ENCODE peak calls at places on chromosome 1, in five cellular contexts. C, A, B, K and Q are unnamed samples.

GRCh38 chr1:31786366-31787060 is 22.4 kb upstream of the ADGRB2 start:
- DNase-seq in B (no peak), C (no peak), K (peak; percentile 61), A (no peak), Q (no peak)

GRCh38 chr1:73593379-73593778 is 604.6 kb downstream of the LRRIQ3 start:
- DNase-seq in K (no peak), C (no peak), B (no peak), A (no peak), Q (no peak)

GRCh38 chr1:66562561-66562960 is 28.6 kb downstream of the SGIP1 start:
- DNase-seq in A (no peak), K (no peak), C (no peak), B (no peak), Q (no peak)

GRCh38 chr1:230140221-230141001 is 73.4 kb downstream of the GALNT2 start:
- DNase-seq in K (no peak), B (no peak), C (no peak), A (peak; percentile 90), Q (no peak)

GRCh38 chr1:152189657-152190442 is 30.8 kb upstream of the RPTN start:
- DNase-seq in B (peak; percentile 67), C (peak; percentile 71), A (peak; percentile 38), K (peak; percentile 76), Q (peak; percentile 22)

GRCh38 chr1:32266926-32267645 is 16.0 kb downstream of the LCK start:
- DNase-seq in C (peak; percentile 29), A (peak; percentile 84), K (no peak), B (no peak), Q (no peak)

GRCh38 chr1:179831852-179832699 is 45.5 kb downstream of the TOR1AIP2 start:
- DNase-seq in K (no peak), C (peak; percentile 26), B (no peak), A (peak; percentile 23), Q (no peak)

GRCh38 chr1:33972676-33973395 is 109.0 kb downstream of the HMGB4 start:
- DNase-seq in A (peak; percentile 8), B (no peak), C (no peak), K (no peak), Q (no peak)

GRCh38 chr1:182101415-182102041 is 40.0 kb upstream of the ZNF648 start:
- DNase-seq in B (no peak), C (no peak), A (no peak), K (no peak), Q (no peak)

GRCh38 chr1:205774277-205775014 is 836 bp downstream of the RAB29 start:
- DNase-seq in C (peak; percentile 71), B (peak; percentile 45), A (no peak), K (no peak), Q (peak; percentile 38)

GRCh38 chr1:2322593-2323295 is 68.6 kb downstream of the MORN1 start:
- DNase-seq in A (no peak), B (no peak), C (no peak), K (no peak), Q (no peak)
- H3K4me3 ChIP-seq in A (no peak overlapping the region), B (no peak overlapping the region), C (no peak overlapping the region), K (peak overlapping the region; percentile 21), Q (no peak overlapping the region)

GRCh38 chr1:2084306-2084705 is 34.1 kb downstream of the PRKCZ start:
- DNase-seq in B (no peak), A (no peak), C (no peak), K (no peak), Q (no peak)

GRCh38 chr1:2087766-2088165 is 37.6 kb downstream of the PRKCZ start:
- DNase-seq in C (no peak), A (no peak), B (no peak), K (no peak), Q (no peak)

GRCh38 chr1:2086446-2087082 is 36.4 kb downstream of the PRKCZ start:
- DNase-seq in A (no peak), B (no peak), K (no peak), C (no peak), Q (no peak)

GRCh38 chr1:2083666-2084065 is 33.5 kb downstream of the PRKCZ start:
- DNase-seq in B (no peak), K (no peak), A (no peak), C (no peak), Q (no peak)

DNA sequence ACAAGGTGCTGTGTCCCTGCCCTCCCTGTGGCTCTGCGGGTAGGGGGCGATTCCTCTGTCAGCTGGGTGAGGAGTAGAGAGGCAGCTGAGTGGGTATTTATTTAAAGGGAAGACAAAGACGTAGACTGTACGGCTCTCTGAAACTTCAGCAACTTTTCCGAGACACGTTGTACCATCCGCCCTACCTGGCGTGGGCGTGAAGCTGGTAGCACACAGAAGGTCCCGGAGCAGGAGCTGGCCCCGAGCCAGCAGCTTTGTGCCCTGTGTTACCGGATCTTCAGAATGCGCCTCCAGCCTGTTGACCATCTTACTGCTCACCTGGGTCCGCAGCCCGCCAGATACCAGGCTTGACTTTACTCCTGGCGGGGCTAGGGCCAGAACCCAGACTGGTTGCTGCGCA is 34.9 kb downstream of the PRKCZ start:
- DNase-seq in C (no peak), B (no peak), A (no peak), K (no peak), Q (no peak)
- H3K4me3 ChIP-seq in C (no peak overlapping the region), B (no peak overlapping the region), A (no peak overlapping the region), K (no peak overlapping the region), Q (no peak overlapping the region)

GRCh38 chr1:246528933-246529731 is 22.1 kb upstream of the SMYD3 start:
- DNase-seq in B (no peak), A (no peak), K (no peak), C (no peak), Q (no peak)
- H3K4me3 ChIP-seq in B (no peak overlapping the region), A (no peak overlapping the region), K (no peak overlapping the region), C (no peak overlapping the region), Q (no peak overlapping the region)

GRCh38 chr1:23559136-23559984 is at the start of gene ID3:
- DNase-seq in A (peak; percentile 96), C (peak; percentile 98), B (peak; percentile 93), K (peak; percentile 99), Q (peak; percentile 86)

GRCh38 chr1:23558872-23559135 is 497 bp downstream of the ID3 start:
- DNase-seq in B (no peak), A (no peak), C (no peak), K (no peak), Q (no peak)

GRCh38 chr1:23561076-23561812 is 1.9 kb upstream of the ID3 start:
- DNase-seq in K (no peak), A (no peak), B (no peak), C (no peak), Q (no peak)

GRCh38 chr1:23561813-23562100 is 2.5 kb upstream of the ID3 start:
- DNase-seq in A (no peak), B (no peak), C (no peak), K (no peak), Q (no peak)

DNA sequence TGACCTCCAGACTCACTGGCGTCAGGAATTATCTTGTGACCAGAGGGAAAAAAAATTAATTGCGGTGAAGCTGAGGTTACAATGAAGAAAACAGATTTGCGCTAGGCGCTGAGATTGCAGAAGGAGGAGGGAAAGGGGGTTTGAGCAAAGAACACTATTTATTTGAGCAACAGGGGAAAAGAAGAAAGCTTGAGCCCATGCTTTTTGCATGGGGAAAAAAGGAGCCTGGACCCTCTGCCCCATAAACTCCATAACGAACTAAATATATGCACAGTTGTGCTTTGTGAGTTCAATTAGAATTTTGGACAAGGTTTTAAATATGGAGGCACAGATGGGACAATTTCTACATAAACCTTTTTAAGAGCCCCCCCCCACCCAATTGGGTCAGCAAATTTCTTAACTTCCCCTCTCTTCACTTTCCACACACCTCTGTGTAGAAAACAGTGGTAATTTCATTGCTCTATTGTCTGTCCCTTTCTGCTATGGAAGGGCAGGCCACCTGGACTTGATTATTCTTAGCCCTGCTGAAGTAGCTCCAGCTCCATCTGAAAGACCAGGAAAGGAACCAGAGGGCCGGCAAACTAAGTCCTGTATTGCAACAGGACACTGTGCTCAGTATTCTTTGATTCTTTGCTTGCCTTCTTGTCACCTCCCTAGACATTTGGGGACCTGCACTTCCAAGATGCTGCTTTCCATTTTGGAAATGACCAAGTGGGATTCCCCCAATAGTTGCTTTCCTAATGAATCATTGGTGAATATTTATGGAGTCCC is 869 bp upstream of the ID3 start:
- DNase-seq in K (no peak), C (no peak), A (peak; percentile 47), B (no peak), Q (no peak)
- H3K4me3 ChIP-seq in K (peak overlapping the region; percentile 76), C (peak overlapping the region; percentile 87), A (peak overlapping the region; percentile 30), B (peak overlapping the region; percentile 96), Q (peak overlapping the region; percentile 84)

DNA sequence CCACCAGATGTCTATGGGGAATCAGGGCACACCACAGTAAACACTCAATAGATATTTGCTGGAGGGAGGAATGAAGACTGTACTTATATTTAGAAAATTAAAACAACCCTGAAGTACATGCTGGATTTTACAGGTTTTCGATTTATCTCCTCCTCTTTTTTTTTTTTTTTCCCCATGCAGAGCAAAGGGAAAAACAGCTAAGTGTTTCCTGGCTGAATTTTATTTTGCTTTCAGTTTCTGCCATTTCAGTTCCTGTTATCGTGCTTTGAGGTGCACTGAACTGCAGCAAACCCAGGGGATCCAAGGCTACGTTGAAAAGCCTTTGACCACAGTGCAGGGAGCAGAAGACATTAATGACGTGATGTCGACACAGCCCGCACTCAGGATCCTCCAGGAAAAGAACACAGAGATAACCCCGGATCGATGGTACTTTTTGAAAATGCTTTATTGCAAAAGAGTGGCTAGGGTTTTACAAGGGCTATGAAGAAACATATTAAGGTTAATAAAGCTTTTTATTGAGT is 35.9 kb upstream of the CNN3 start:
- DNase-seq in C (peak; percentile 76), K (no peak), B (peak; percentile 4), A (peak; percentile 49), Q (peak; percentile 56)
- H3K4me3 ChIP-seq in C (peak overlapping the region; percentile 35), K (peak overlapping the region; percentile 43), B (peak overlapping the region; percentile 64), A (peak overlapping the region; percentile 34), Q (peak overlapping the region; percentile 41)

GRCh38 chr1:65247419-65248359 is 61.7 kb upstream of the DNAJC6 start:
- DNase-seq in C (no peak), K (no peak), B (no peak), A (peak; percentile 61), Q (no peak)
- H3K4me3 ChIP-seq in C (no peak overlapping the region), K (no peak overlapping the region), B (no peak overlapping the region), A (no peak overlapping the region), Q (no peak overlapping the region)

GRCh38 chr1:27885114-27885528 is 12.8 kb downstream of the THEMIS2 start:
- DNase-seq in K (peak; percentile 70), C (no peak), B (no peak), A (no peak), Q (no peak)
- H3K4me3 ChIP-seq in K (no peak overlapping the region), C (peak overlapping the region; percentile 49), B (no peak overlapping the region), A (no peak overlapping the region), Q (no peak overlapping the region)